ENCODE peak calls at places on chromosomes 2 and 18, in eight cellular contexts. One of them, this sample, is unnamed.

GRCh38 chr2:172782506-172783090 is 47.0 kb downstream of the RAPGEF4 start:
- DNase-seq in tibial artery: no peak
- DNase-seq in H4: no peak
- DNase-seq in iPS-NIHi11: no peak
- DNase-seq in stimulated activated naive B cell treated with anti-CD40 and anti-IgM and Interleukin-4, amounts not matched to agents 10 μg/mL and 1 μg/mL and 100 μg/mL, for 72 hours: no peak
- DNase-seq in CD4-positive, CD25-positive, alpha-beta regulatory T cell: no peak
- DNase-seq in kidney glomerular epithelial cell: no peak
- DNase-seq in GM04504: peak
- DNase-seq in this sample: no peak

GRCh38 chr2:147133273-147133901 is 711.4 kb upstream of the ACVR2A start:
- DNase-seq in H4: no peak
- DNase-seq in CD4-positive, CD25-positive, alpha-beta regulatory T cell: no peak
- DNase-seq in tibial artery: no peak
- DNase-seq in kidney glomerular epithelial cell: peak
- DNase-seq in iPS-NIHi11: no peak
- DNase-seq in stimulated activated naive B cell treated with anti-CD40 and anti-IgM and Interleukin-4, amounts not matched to agents 10 μg/mL and 1 μg/mL and 100 μg/mL, for 72 hours: no peak
- DNase-seq in GM04504: no peak
- DNase-seq in this sample: no peak

GRCh38 chr18:75244336-75244735 is 33.7 kb downstream of the TSHZ1 start:
- DNase-seq in H4: no peak
- DNase-seq in iPS-NIHi11: peak
- DNase-seq in tibial artery: no peak
- DNase-seq in GM04504: no peak
- DNase-seq in CD4-positive, CD25-positive, alpha-beta regulatory T cell: no peak
- DNase-seq in stimulated activated naive B cell treated with anti-CD40 and anti-IgM and Interleukin-4, amounts not matched to agents 10 μg/mL and 1 μg/mL and 100 μg/mL, for 72 hours: no peak
- DNase-seq in kidney glomerular epithelial cell: peak
- DNase-seq in this sample: no peak

GRCh38 chr2:26245810-26246209 is 1.1 kb downstream of the HADHB start:
- DNase-seq in kidney glomerular epithelial cell: peak
- DNase-seq in GM04504: no peak
- DNase-seq in H4: no peak
- DNase-seq in stimulated activated naive B cell treated with anti-CD40 and anti-IgM and Interleukin-4, amounts not matched to agents 10 μg/mL and 1 μg/mL and 100 μg/mL, for 72 hours: no peak
- DNase-seq in iPS-NIHi11: no peak
- DNase-seq in CD4-positive, CD25-positive, alpha-beta regulatory T cell: no peak
- DNase-seq in tibial artery: no peak
- DNase-seq in this sample: no peak

GRCh38 chr2:169131587-169132512 is 62.5 kb downstream of the DHRS9 start:
- DNase-seq in stimulated activated naive B cell treated with anti-CD40 and anti-IgM and Interleukin-4, amounts not matched to agents 10 μg/mL and 1 μg/mL and 100 μg/mL, for 72 hours: no peak
- DNase-seq in kidney glomerular epithelial cell: peak
- DNase-seq in tibial artery: no peak
- DNase-seq in CD4-positive, CD25-positive, alpha-beta regulatory T cell: no peak
- DNase-seq in GM04504: peak
- DNase-seq in H4: peak
- DNase-seq in iPS-NIHi11: peak
- DNase-seq in this sample: no peak

GRCh38 chr2:213087040-213087439 is 64.4 kb downstream of the IKZF2 start:
- DNase-seq in GM04504: no peak
- DNase-seq in tibial artery: no peak
- DNase-seq in CD4-positive, CD25-positive, alpha-beta regulatory T cell: no peak
- DNase-seq in iPS-NIHi11: no peak
- DNase-seq in kidney glomerular epithelial cell: no peak
- DNase-seq in stimulated activated naive B cell treated with anti-CD40 and anti-IgM and Interleukin-4, amounts not matched to agents 10 μg/mL and 1 μg/mL and 100 μg/mL, for 72 hours: no peak
- DNase-seq in H4: no peak
- DNase-seq in this sample: no peak

GRCh38 chr2:227748079-227748478 is 2.4 kb downstream of the SCYGR8 start:
- DNase-seq in tibial artery: no peak
- DNase-seq in CD4-positive, CD25-positive, alpha-beta regulatory T cell: no peak
- DNase-seq in H4: peak
- DNase-seq in GM04504: no peak
- DNase-seq in iPS-NIHi11: peak
- DNase-seq in kidney glomerular epithelial cell: no peak
- DNase-seq in stimulated activated naive B cell treated with anti-CD40 and anti-IgM and Interleukin-4, amounts not matched to agents 10 μg/mL and 1 μg/mL and 100 μg/mL, for 72 hours: no peak
- DNase-seq in this sample: no peak

GRCh38 chr2:217897816-217898806 is 104.7 kb downstream of the TNS1 start:
- DNase-seq in tibial artery: peak
- DNase-seq in CD4-positive, CD25-positive, alpha-beta regulatory T cell: no peak
- DNase-seq in kidney glomerular epithelial cell: no peak
- DNase-seq in iPS-NIHi11: peak
- DNase-seq in stimulated activated naive B cell treated with anti-CD40 and anti-IgM and Interleukin-4, amounts not matched to agents 10 μg/mL and 1 μg/mL and 100 μg/mL, for 72 hours: no peak
- DNase-seq in H4: no peak
- DNase-seq in GM04504: no peak
- DNase-seq in this sample: no peak

GRCh38 chr2:181586569-181587076 is 70.3 kb downstream of the CERKL start:
- DNase-seq in GM04504: no peak
- DNase-seq in tibial artery: no peak
- DNase-seq in stimulated activated naive B cell treated with anti-CD40 and anti-IgM and Interleukin-4, amounts not matched to agents 10 μg/mL and 1 μg/mL and 100 μg/mL, for 72 hours: no peak
- DNase-seq in kidney glomerular epithelial cell: peak
- DNase-seq in H4: no peak
- DNase-seq in CD4-positive, CD25-positive, alpha-beta regulatory T cell: no peak
- DNase-seq in iPS-NIHi11: no peak
- DNase-seq in this sample: no peak

GRCh38 chr2:127437781-127438726 is 19.8 kb downstream of the PROC start:
- DNase-seq in CD4-positive, CD25-positive, alpha-beta regulatory T cell: no peak
- DNase-seq in kidney glomerular epithelial cell: no peak
- DNase-seq in tibial artery: no peak
- DNase-seq in GM04504: no peak
- DNase-seq in H4: no peak
- DNase-seq in iPS-NIHi11: no peak
- DNase-seq in stimulated activated naive B cell treated with anti-CD40 and anti-IgM and Interleukin-4, amounts not matched to agents 10 μg/mL and 1 μg/mL and 100 μg/mL, for 72 hours: no peak
- DNase-seq in this sample: no peak

GRCh38 chr18:70384181-70384790 is 95.4 kb downstream of the SOCS6 start:
- DNase-seq in stimulated activated naive B cell treated with anti-CD40 and anti-IgM and Interleukin-4, amounts not matched to agents 10 μg/mL and 1 μg/mL and 100 μg/mL, for 72 hours: no peak
- DNase-seq in iPS-NIHi11: peak
- DNase-seq in tibial artery: no peak
- DNase-seq in kidney glomerular epithelial cell: peak
- DNase-seq in CD4-positive, CD25-positive, alpha-beta regulatory T cell: no peak
- DNase-seq in GM04504: peak
- DNase-seq in H4: peak
- DNase-seq in this sample: no peak

GRCh38 chr2:134216152-134216829 is 37.6 kb upstream of the MGAT5 start:
- DNase-seq in kidney glomerular epithelial cell: no peak
- DNase-seq in H4: no peak
- DNase-seq in CD4-positive, CD25-positive, alpha-beta regulatory T cell: no peak
- DNase-seq in GM04504: no peak
- DNase-seq in iPS-NIHi11: no peak
- DNase-seq in tibial artery: no peak
- DNase-seq in stimulated activated naive B cell treated with anti-CD40 and anti-IgM and Interleukin-4, amounts not matched to agents 10 μg/mL and 1 μg/mL and 100 μg/mL, for 72 hours: no peak
- DNase-seq in this sample: no peak

GRCh38 chr2:117958186-117958585 is 55.7 kb downstream of the CCDC93 start:
- DNase-seq in H4: peak
- DNase-seq in stimulated activated naive B cell treated with anti-CD40 and anti-IgM and Interleukin-4, amounts not matched to agents 10 μg/mL and 1 μg/mL and 100 μg/mL, for 72 hours: no peak
- DNase-seq in iPS-NIHi11: no peak
- DNase-seq in GM04504: peak
- DNase-seq in CD4-positive, CD25-positive, alpha-beta regulatory T cell: no peak
- DNase-seq in kidney glomerular epithelial cell: peak
- DNase-seq in tibial artery: no peak
- DNase-seq in this sample: no peak

GRCh38 chr2:52933878-52934277 is 833.7 kb upstream of the CHAC2 start:
- DNase-seq in CD4-positive, CD25-positive, alpha-beta regulatory T cell: no peak
- DNase-seq in GM04504: no peak
- DNase-seq in stimulated activated naive B cell treated with anti-CD40 and anti-IgM and Interleukin-4, amounts not matched to agents 10 μg/mL and 1 μg/mL and 100 μg/mL, for 72 hours: no peak
- DNase-seq in kidney glomerular epithelial cell: peak
- DNase-seq in tibial artery: no peak
- DNase-seq in H4: no peak
- DNase-seq in iPS-NIHi11: no peak
- DNase-seq in this sample: no peak

GRCh38 chr2:71353247-71353646 is 21.7 kb downstream of the ZNF638 start:
- DNase-seq in kidney glomerular epithelial cell: no peak
- DNase-seq in H4: no peak
- DNase-seq in tibial artery: no peak
- DNase-seq in GM04504: no peak
- DNase-seq in CD4-positive, CD25-positive, alpha-beta regulatory T cell: no peak
- DNase-seq in iPS-NIHi11: no peak
- DNase-seq in stimulated activated naive B cell treated with anti-CD40 and anti-IgM and Interleukin-4, amounts not matched to agents 10 μg/mL and 1 μg/mL and 100 μg/mL, for 72 hours: no peak
- DNase-seq in this sample: no peak

GRCh38 chr2:2831656-2832055 is 500.6 kb upstream of the MYT1L start:
- DNase-seq in kidney glomerular epithelial cell: no peak
- DNase-seq in iPS-NIHi11: peak
- DNase-seq in tibial artery: no peak
- DNase-seq in stimulated activated naive B cell treated with anti-CD40 and anti-IgM and Interleukin-4, amounts not matched to agents 10 μg/mL and 1 μg/mL and 100 μg/mL, for 72 hours: no peak
- DNase-seq in GM04504: no peak
- DNase-seq in H4: no peak
- DNase-seq in CD4-positive, CD25-positive, alpha-beta regulatory T cell: no peak
- DNase-seq in this sample: no peak